ENCODE peak calls at places on chromosomes 1 and 21, in four cellular contexts. M is ovary, Y is tibial artery, V is tibial nerve. C is an unnamed sample.

GRCh38 chr21:16752109-16752508 is 760.7 kb upstream of the CXADR start:
- DNase-seq in M (no peak), Y (no peak), V (no peak), C (no peak)

GRCh38 chr1:234933475-234933874 is 195.2 kb downstream of the TOMM20 start:
- DNase-seq in M (no peak), Y (peak; percentile 67), V (no peak), C (peak; percentile 93)

GRCh38 chr1:153548722-153549695 is at the start of gene S100A3:
- DNase-seq in M (no peak), Y (peak; percentile 86), V (peak; percentile 67), C (no peak)

GRCh38 chr1:205965039-205965630 is 21.9 kb upstream of the SLC26A9 start:
- DNase-seq in M (no peak), Y (no peak), V (no peak), C (no peak)

GRCh38 chr1:25688390-25689119 is 72.0 kb downstream of the MAN1C1 start:
- DNase-seq in M (no peak), Y (peak; percentile 79), V (no peak), C (no peak)

GRCh38 chr1:179966551-179966950 is 11.9 kb downstream of the CEP350 start:
- DNase-seq in M (no peak), Y (no peak), V (peak; percentile 38), C (no peak)

GRCh38 chr1:228985661-228986060 is 250.4 kb downstream of the RHOU start:
- DNase-seq in M (no peak), Y (no peak), V (no peak), C (no peak)

GRCh38 chr21:45509566-45510465 is 32.4 kb downstream of the SLC19A1 start:
- DNase-seq in M (peak; percentile 39), Y (no peak), V (no peak), C (no peak)

GRCh38 chr1:17878837-17879236 is 123.7 kb downstream of the ACTL8 start:
- DNase-seq in M (no peak), Y (no peak), V (no peak), C (no peak)

DNA sequence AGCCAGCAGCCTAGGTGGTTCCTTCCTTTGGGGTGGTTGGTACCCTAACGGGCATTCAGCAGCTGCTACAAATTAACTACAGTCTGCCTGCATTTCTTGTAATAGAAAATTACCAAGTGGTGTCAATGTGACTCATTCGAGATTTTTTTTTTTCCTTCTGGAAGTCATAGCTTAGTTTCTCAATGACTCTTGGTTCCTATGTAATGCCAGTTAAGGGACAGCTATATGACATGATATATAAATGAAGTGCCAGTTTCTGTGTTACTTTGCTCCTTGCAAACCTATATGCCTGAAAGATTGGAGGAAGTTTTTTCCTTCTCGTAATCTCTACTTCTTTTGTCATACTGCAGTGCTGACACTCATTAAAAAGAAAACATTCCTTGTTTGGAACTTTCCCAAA is 2.6 kb downstream of the MGST3 start:
- DNase-seq in M (no peak), Y (no peak), V (no peak), C (no peak)
- H3K4me1 ChIP-seq in M (peaks cover 15% of the 10 kb centered on the region), Y (peaks cover 58% of the 10 kb centered on the region), V (peaks cover 39% of the 10 kb centered on the region), C (peaks cover 66% of the 10 kb centered on the region)

GRCh38 chr1:231630558-231631205 is 4.1 kb downstream of the DISC1 start:
- DNase-seq in M (no peak), Y (no peak), V (no peak), C (no peak)
- H3K4me1 ChIP-seq in M (peaks cover 10% of the 10 kb centered on the region), Y (peaks cover 18% of the 10 kb centered on the region), V (peaks cover 4% of the 10 kb centered on the region), C (peaks cover 11% of the 10 kb centered on the region)

GRCh38 chr1:8962812-8963669 is 17.4 kb downstream of the CA6 start:
- DNase-seq in M (no peak), Y (peak; percentile 43), V (peak; percentile 23), C (peak; percentile 91)
- H3K4me1 ChIP-seq in M (no peaks in the 10 kb centered on the region), Y (no peaks in the 10 kb centered on the region), V (no peaks in the 10 kb centered on the region), C (peaks cover 23% of the 10 kb centered on the region)

GRCh38 chr1:26784886-26785285 is 2.9 kb upstream of the PIGV start:
- DNase-seq in M (no peak), Y (no peak), V (no peak), C (no peak)
- H3K4me1 ChIP-seq in M (peaks cover 34% of the 10 kb centered on the region), Y (peaks cover 57% of the 10 kb centered on the region), V (peaks cover 41% of the 10 kb centered on the region), C (peaks cover 29% of the 10 kb centered on the region)